ENCODE peak calls at places on chromosomes 6 and 20, in nine cellular contexts. One of them, this sample, is unnamed.

GRCh38 chr6:142448091-142448729 is 146.4 kb downstream of the ADGRG6 start:
- DNase-seq in transverse colon: no peak
- DNase-seq in BJ: no peak
- DNase-seq in stomach: no peak
- DNase-seq in psoas muscle: no peak
- DNase-seq in breast epithelium: no peak
- DNase-seq in A549: no peak
- DNase-seq in astrocyte: no peak
- DNase-seq in CD8-positive, alpha-beta memory T cell: no peak
- DNase-seq in this sample: no peak

GRCh38 chr6:16129623-16130243 is 847 bp downstream of the MYLIP start:
- DNase-seq in transverse colon: peak; percentile 41
- DNase-seq in BJ: no peak
- DNase-seq in stomach: peak; percentile 52
- DNase-seq in psoas muscle: peak; percentile 23
- DNase-seq in breast epithelium: no peak
- DNase-seq in A549: no peak
- DNase-seq in astrocyte: no peak
- DNase-seq in CD8-positive, alpha-beta memory T cell: peak; percentile 25
- DNase-seq in this sample: no peak

GRCh38 chr20:57188576-57189079 is 77.8 kb downstream of the BMP7 start:
- DNase-seq in transverse colon: no peak
- DNase-seq in BJ: no peak
- DNase-seq in stomach: no peak
- DNase-seq in psoas muscle: no peak
- DNase-seq in breast epithelium: no peak
- DNase-seq in A549: no peak
- DNase-seq in astrocyte: no peak
- DNase-seq in CD8-positive, alpha-beta memory T cell: no peak
- DNase-seq in this sample: no peak

GRCh38 chr20:2750343-2751251 is 49.8 kb downstream of the CPXM1 start:
- DNase-seq in transverse colon: peak; percentile 52
- DNase-seq in BJ: no peak
- DNase-seq in stomach: peak; percentile 56
- DNase-seq in psoas muscle: peak; percentile 50
- DNase-seq in breast epithelium: no peak
- DNase-seq in A549: peak; percentile 71
- DNase-seq in astrocyte: no peak
- DNase-seq in CD8-positive, alpha-beta memory T cell: no peak
- DNase-seq in this sample: no peak

GRCh38 chr6:159463440-159463839 is 229.6 kb downstream of the SOD2 start:
- DNase-seq in transverse colon: no peak
- DNase-seq in BJ: no peak
- DNase-seq in stomach: no peak
- DNase-seq in psoas muscle: no peak
- DNase-seq in breast epithelium: no peak
- DNase-seq in A549: peak; percentile 5
- DNase-seq in astrocyte: no peak
- DNase-seq in CD8-positive, alpha-beta memory T cell: no peak
- DNase-seq in this sample: no peak

GRCh38 chr6:17656092-17656491 is 50.6 kb downstream of the NUP153 start:
- DNase-seq in transverse colon: no peak
- DNase-seq in BJ: no peak
- DNase-seq in stomach: no peak
- DNase-seq in psoas muscle: no peak
- DNase-seq in breast epithelium: no peak
- DNase-seq in A549: peak; percentile 5
- DNase-seq in astrocyte: no peak
- DNase-seq in CD8-positive, alpha-beta memory T cell: no peak
- DNase-seq in this sample: no peak

GRCh38 chr6:148565931-148566663 is 180.7 kb upstream of the UST start:
- DNase-seq in transverse colon: no peak
- DNase-seq in BJ: peak; percentile 81
- DNase-seq in stomach: peak; percentile 44
- DNase-seq in psoas muscle: peak; percentile 31
- DNase-seq in breast epithelium: no peak
- DNase-seq in A549: no peak
- DNase-seq in astrocyte: peak; percentile 99
- DNase-seq in CD8-positive, alpha-beta memory T cell: no peak
- DNase-seq in this sample: peak; percentile 33

GRCh38 chr6:154736613-154737259 is 3.5 kb downstream of the SCAF8 start:
- DNase-seq in transverse colon: no peak
- DNase-seq in BJ: no peak
- DNase-seq in stomach: no peak
- DNase-seq in psoas muscle: no peak
- DNase-seq in breast epithelium: no peak
- DNase-seq in A549: no peak
- DNase-seq in astrocyte: no peak
- DNase-seq in CD8-positive, alpha-beta memory T cell: no peak
- DNase-seq in this sample: no peak

GRCh38 chr20:11993886-11994466 is 76.3 kb downstream of the BTBD3 start:
- DNase-seq in transverse colon: no peak
- DNase-seq in BJ: no peak
- DNase-seq in stomach: no peak
- DNase-seq in psoas muscle: no peak
- DNase-seq in breast epithelium: no peak
- DNase-seq in A549: no peak
- DNase-seq in astrocyte: no peak
- DNase-seq in CD8-positive, alpha-beta memory T cell: no peak
- DNase-seq in this sample: no peak

GRCh38 chr20:57547250-57547649 is 13.7 kb upstream of the PCK1 start:
- DNase-seq in transverse colon: no peak
- DNase-seq in BJ: no peak
- DNase-seq in stomach: no peak
- DNase-seq in psoas muscle: no peak
- DNase-seq in breast epithelium: no peak
- DNase-seq in A549: peak; percentile 34
- DNase-seq in astrocyte: peak; percentile 6
- DNase-seq in CD8-positive, alpha-beta memory T cell: no peak
- DNase-seq in this sample: no peak

GRCh38 chr6:86715676-86716075 is 221.7 kb upstream of the HTR1E start:
- DNase-seq in transverse colon: no peak
- DNase-seq in BJ: no peak
- DNase-seq in stomach: no peak
- DNase-seq in psoas muscle: no peak
- DNase-seq in breast epithelium: no peak
- DNase-seq in A549: no peak
- DNase-seq in astrocyte: no peak
- DNase-seq in CD8-positive, alpha-beta memory T cell: no peak
- DNase-seq in this sample: no peak

GRCh38 chr6:32700391-32701040 is 34.1 kb upstream of the HLA-DQB1 start:
- DNase-seq in transverse colon: peak; percentile 21
- DNase-seq in BJ: no peak
- DNase-seq in stomach: no peak
- DNase-seq in psoas muscle: no peak
- DNase-seq in breast epithelium: no peak
- DNase-seq in A549: peak; percentile 58
- DNase-seq in astrocyte: peak; percentile 25
- DNase-seq in CD8-positive, alpha-beta memory T cell: peak; percentile 31
- DNase-seq in this sample: peak; percentile 22

GRCh38 chr6:138289739-138290138 is 71.4 kb upstream of the PBOV1 start:
- DNase-seq in transverse colon: no peak
- DNase-seq in BJ: no peak
- DNase-seq in stomach: peak; percentile 38
- DNase-seq in psoas muscle: no peak
- DNase-seq in breast epithelium: no peak
- DNase-seq in A549: peak; percentile 11
- DNase-seq in astrocyte: no peak
- DNase-seq in CD8-positive, alpha-beta memory T cell: no peak
- DNase-seq in this sample: no peak

GRCh38 chr6:39936857-39937256 is 2.6 kb upstream of the MOCS1 start:
- DNase-seq in transverse colon: no peak
- DNase-seq in BJ: no peak
- DNase-seq in stomach: no peak
- DNase-seq in psoas muscle: no peak
- DNase-seq in breast epithelium: no peak
- DNase-seq in A549: no peak
- DNase-seq in astrocyte: no peak
- DNase-seq in CD8-positive, alpha-beta memory T cell: no peak
- DNase-seq in this sample: no peak

GRCh38 chr6:36128073-36128472 is 2.2 kb upstream of the MAPK13 start:
- DNase-seq in transverse colon: no peak
- DNase-seq in BJ: no peak
- DNase-seq in stomach: no peak
- DNase-seq in psoas muscle: no peak
- DNase-seq in breast epithelium: no peak
- DNase-seq in A549: no peak
- DNase-seq in astrocyte: no peak
- DNase-seq in CD8-positive, alpha-beta memory T cell: no peak
- DNase-seq in this sample: no peak
- H3K4me3 ChIP-seq in transverse colon: no peak overlapping the region
- H3K4me3 ChIP-seq in BJ: no peak overlapping the region
- H3K4me3 ChIP-seq in stomach: no peak overlapping the region
- H3K4me3 ChIP-seq in psoas muscle: no peak overlapping the region
- H3K4me3 ChIP-seq in breast epithelium: no peak overlapping the region
- H3K4me3 ChIP-seq in A549: no peak overlapping the region
- H3K4me3 ChIP-seq in astrocyte: no peak overlapping the region
- H3K4me3 ChIP-seq in CD8-positive, alpha-beta memory T cell: no peak overlapping the region
- H3K4me3 ChIP-seq in this sample: peak overlapping the region; percentile 17

DNA sequence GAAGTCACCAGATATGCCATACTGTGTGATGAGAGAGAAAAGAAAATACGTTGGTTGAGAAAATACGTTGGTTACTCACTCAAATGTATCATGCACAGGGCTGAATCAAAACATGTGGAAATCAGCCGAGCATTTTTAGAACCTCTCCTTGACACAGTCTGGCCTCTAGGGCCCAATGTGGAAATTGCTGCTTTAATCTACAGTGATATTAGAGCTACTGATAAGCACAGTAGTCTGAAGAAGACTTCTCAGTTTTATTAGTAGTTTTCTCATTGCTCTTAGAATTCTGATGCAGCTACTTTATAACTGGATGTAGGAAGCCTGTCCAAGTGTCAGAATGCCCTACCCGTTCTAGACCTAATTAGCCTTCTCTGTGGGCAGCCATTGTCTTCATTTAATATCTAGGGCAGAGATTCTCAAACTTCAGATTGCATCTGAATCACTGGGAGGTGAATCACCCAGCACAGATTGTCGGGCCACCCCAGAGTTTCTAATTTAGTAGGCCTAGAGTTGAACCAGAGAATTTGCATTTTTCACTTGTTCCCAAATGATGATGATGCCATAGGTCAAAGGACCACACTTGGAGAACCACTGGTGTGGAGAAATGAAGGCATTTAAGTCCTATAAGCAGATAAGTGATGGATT is 229.1 kb downstream of the PLCB1 start:
- DNase-seq in transverse colon: no peak
- DNase-seq in BJ: no peak
- DNase-seq in stomach: no peak
- DNase-seq in psoas muscle: no peak
- DNase-seq in breast epithelium: no peak
- DNase-seq in A549: peak; percentile 7
- DNase-seq in astrocyte: peak; percentile 67
- DNase-seq in CD8-positive, alpha-beta memory T cell: no peak
- DNase-seq in this sample: peak; percentile 10
- H3K4me3 ChIP-seq in transverse colon: no peak overlapping the region
- H3K4me3 ChIP-seq in BJ: no peak overlapping the region
- H3K4me3 ChIP-seq in stomach: no peak overlapping the region
- H3K4me3 ChIP-seq in psoas muscle: no peak overlapping the region
- H3K4me3 ChIP-seq in breast epithelium: no peak overlapping the region
- H3K4me3 ChIP-seq in A549: no peak overlapping the region
- H3K4me3 ChIP-seq in astrocyte: no peak overlapping the region
- H3K4me3 ChIP-seq in CD8-positive, alpha-beta memory T cell: no peak overlapping the region
- H3K4me3 ChIP-seq in this sample: no peak overlapping the region

DNA sequence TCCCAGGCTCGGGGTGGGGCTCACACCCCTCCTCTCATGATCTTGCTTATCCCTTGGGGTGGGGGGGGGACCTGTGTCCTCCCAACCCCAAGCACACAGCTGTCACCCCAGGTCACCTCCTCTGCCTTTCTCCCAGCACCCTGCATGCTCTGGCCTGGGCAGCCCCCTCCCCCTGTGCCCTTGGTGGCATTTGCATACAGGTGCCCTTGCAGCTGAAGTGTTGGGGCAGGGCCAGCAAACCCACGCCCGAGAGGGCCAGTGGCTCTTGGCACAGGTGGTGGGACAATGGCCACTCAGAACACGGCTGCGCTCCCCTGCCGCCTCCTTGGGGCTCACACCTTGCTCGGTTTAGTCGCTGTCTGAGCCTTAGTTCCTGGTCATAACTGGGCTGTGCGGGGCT is 11.3 kb upstream of the MYT1 start:
- DNase-seq in transverse colon: no peak
- DNase-seq in BJ: no peak
- DNase-seq in stomach: no peak
- DNase-seq in psoas muscle: no peak
- DNase-seq in breast epithelium: no peak
- DNase-seq in A549: no peak
- DNase-seq in astrocyte: no peak
- DNase-seq in CD8-positive, alpha-beta memory T cell: no peak
- DNase-seq in this sample: no peak
- H3K4me3 ChIP-seq in transverse colon: no peak overlapping the region
- H3K4me3 ChIP-seq in BJ: no peak overlapping the region
- H3K4me3 ChIP-seq in stomach: no peak overlapping the region
- H3K4me3 ChIP-seq in psoas muscle: no peak overlapping the region
- H3K4me3 ChIP-seq in breast epithelium: no peak overlapping the region
- H3K4me3 ChIP-seq in A549: no peak overlapping the region
- H3K4me3 ChIP-seq in astrocyte: no peak overlapping the region
- H3K4me3 ChIP-seq in CD8-positive, alpha-beta memory T cell: no peak overlapping the region
- H3K4me3 ChIP-seq in this sample: no peak overlapping the region

GRCh38 chr20:23144856-23145255 is 58.7 kb upstream of the CD93 start:
- DNase-seq in transverse colon: peak; percentile 1
- DNase-seq in BJ: no peak
- DNase-seq in stomach: no peak
- DNase-seq in psoas muscle: no peak
- DNase-seq in breast epithelium: no peak
- DNase-seq in A549: no peak
- DNase-seq in astrocyte: no peak
- DNase-seq in CD8-positive, alpha-beta memory T cell: no peak
- DNase-seq in this sample: no peak

GRCh38 chr20:23143986-23144695 is 58.0 kb upstream of the CD93 start:
- DNase-seq in transverse colon: peak; percentile 2
- DNase-seq in BJ: no peak
- DNase-seq in stomach: no peak
- DNase-seq in psoas muscle: no peak
- DNase-seq in breast epithelium: no peak
- DNase-seq in A549: no peak
- DNase-seq in astrocyte: no peak
- DNase-seq in CD8-positive, alpha-beta memory T cell: no peak
- DNase-seq in this sample: no peak

GRCh38 chr20:23142162-23143050 is 56.3 kb upstream of the CD93 start:
- DNase-seq in transverse colon: no peak
- DNase-seq in BJ: no peak
- DNase-seq in stomach: no peak
- DNase-seq in psoas muscle: no peak
- DNase-seq in breast epithelium: no peak
- DNase-seq in A549: no peak
- DNase-seq in astrocyte: no peak
- DNase-seq in CD8-positive, alpha-beta memory T cell: no peak
- DNase-seq in this sample: no peak

GRCh38 chr20:23141450-23142161 is 55.5 kb upstream of the CD93 start:
- DNase-seq in transverse colon: no peak
- DNase-seq in BJ: no peak
- DNase-seq in stomach: no peak
- DNase-seq in psoas muscle: no peak
- DNase-seq in breast epithelium: no peak
- DNase-seq in A549: no peak
- DNase-seq in astrocyte: peak; percentile 86
- DNase-seq in CD8-positive, alpha-beta memory T cell: no peak
- DNase-seq in this sample: no peak

DNA sequence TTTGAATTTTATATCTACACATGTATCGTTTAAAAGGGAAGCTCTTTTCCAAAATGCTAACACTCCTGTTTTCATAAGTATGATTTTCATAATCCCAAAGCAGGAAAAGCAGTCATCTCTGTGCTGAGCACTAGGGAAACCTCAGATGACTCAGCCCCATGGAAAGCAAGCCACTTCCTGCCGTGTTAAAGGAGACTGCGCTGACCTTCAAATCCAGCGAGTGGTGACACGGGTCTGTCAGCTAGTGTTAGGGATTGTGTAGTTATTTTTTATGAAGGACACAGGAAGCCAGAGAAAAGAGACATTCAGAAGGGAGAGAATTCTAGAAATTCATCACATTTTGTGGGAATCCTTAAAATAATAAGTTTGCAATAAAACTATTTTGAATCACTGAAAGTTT is 57.0 kb upstream of the CD93 start:
- DNase-seq in transverse colon: peak; percentile 37
- DNase-seq in BJ: peak; percentile 53
- DNase-seq in stomach: peak; percentile 54
- DNase-seq in psoas muscle: peak; percentile 68
- DNase-seq in breast epithelium: no peak
- DNase-seq in A549: peak; percentile 66
- DNase-seq in astrocyte: peak; percentile 79
- DNase-seq in CD8-positive, alpha-beta memory T cell: no peak
- DNase-seq in this sample: no peak
- H3K4me3 ChIP-seq in transverse colon: no peak overlapping the region
- H3K4me3 ChIP-seq in BJ: no peak overlapping the region
- H3K4me3 ChIP-seq in stomach: no peak overlapping the region
- H3K4me3 ChIP-seq in psoas muscle: no peak overlapping the region
- H3K4me3 ChIP-seq in breast epithelium: no peak overlapping the region
- H3K4me3 ChIP-seq in A549: no peak overlapping the region
- H3K4me3 ChIP-seq in astrocyte: no peak overlapping the region
- H3K4me3 ChIP-seq in CD8-positive, alpha-beta memory T cell: no peak overlapping the region
- H3K4me3 ChIP-seq in this sample: no peak overlapping the region

This sample was measured in epithelial cell of proximal tubule.